ENCODE peak calls at places on chromosomes 13 and 19, in five cellular contexts. H is mesendoderm, Q is H9, P is IMR-90, G is mesenchymal stem cell. J is an unnamed sample.
A peak's percentile ranks its signal among the peaks of the same experiment; 100 is the strongest.

GRCh38 chr13:39688699-39689405 is 33.4 kb downstream of the COG6 start:
- DNase-seq in H (no peak), Q (no peak), P (peak; percentile 54), G (peak; percentile 66), J (no peak)

GRCh38 chr19:15248648-15249559 is 16.7 kb upstream of the EPHX3 start:
- DNase-seq in H (no peak), Q (no peak), P (peak; percentile 91), G (peak; percentile 88), J (no peak)

GRCh38 chr13:97327521-97328221 is 105.5 kb downstream of the MBNL2 start:
- DNase-seq in H (no peak), Q (no peak), P (peak; percentile 16), G (no peak), J (no peak)

GRCh38 chr19:18712981-18713380 is 29.5 kb downstream of the CRTC1 start:
- DNase-seq in H (peak; percentile 26), Q (no peak), P (peak; percentile 31), G (peak; percentile 10), J (no peak)

GRCh38 chr13:104773775-104774174 is 1707.6 kb upstream of the SLC10A2 start:
- DNase-seq in H (peak; percentile 78), Q (no peak), P (peak; percentile 54), G (peak; percentile 82), J (peak; percentile 35)

GRCh38 chr13:102355251-102355650 is 46.6 kb downstream of the FGF14 start:
- DNase-seq in H (no peak), Q (no peak), P (no peak), G (no peak), J (no peak)

GRCh38 chr13:37526710-37527446 is 71.7 kb downstream of the POSTN start:
- DNase-seq in H (no peak), Q (no peak), P (no peak), G (peak; percentile 9), J (no peak)

GRCh38 chr19:39479916-39480315 is 722 bp upstream of the TIMM50 start:
- DNase-seq in H (no peak), Q (no peak), P (no peak), G (no peak), J (no peak)

GRCh38 chr13:33052446-33052845 is 36.2 kb downstream of the KL start:
- DNase-seq in H (no peak), Q (no peak), P (peak; percentile 53), G (no peak), J (no peak)

GRCh38 chr19:47280183-47280797 is 5.6 kb downstream of the INAFM1 start:
- DNase-seq in H (peak; percentile 78), Q (peak; percentile 85), P (no peak), G (peak; percentile 26), J (no peak)

GRCh38 chr13:99347335-99347878 is 40.2 kb upstream of the GPR183 start:
- DNase-seq in H (no peak), Q (no peak), P (no peak), G (no peak), J (no peak)

GRCh38 chr19:38360351-38360750 is 14.0 kb upstream of the PSMD8 start:
- DNase-seq in H (no peak), Q (no peak), P (no peak), G (no peak), J (no peak)

GRCh38 chr19:58196911-58197616 is 14.2 kb downstream of the ZNF274 start:
- DNase-seq in H (peak; percentile 68), Q (no peak), P (peak; percentile 13), G (peak; percentile 56), J (no peak)

GRCh38 chr13:101416181-101417042 is at the start of gene NALCN:
- DNase-seq in H (peak; percentile 18), Q (peak; percentile 39), P (no peak), G (peak; percentile 30), J (peak; percentile 31)

GRCh38 chr13:57409121-57409520 is 222.4 kb upstream of the PCDH17 start:
- DNase-seq in H (peak; percentile 68), Q (peak; percentile 29), P (no peak), G (no peak), J (peak; percentile 20)

GRCh38 chr13:25819856-25820530 is 231.8 kb downstream of the SHISA2 start:
- DNase-seq in H (peak; percentile 52), Q (no peak), P (no peak), G (no peak), J (no peak)

GRCh38 chr19:39197808-39198207 is 1.0 kb downstream of the NCCRP1 start:
- DNase-seq in H (no peak), Q (no peak), P (no peak), G (no peak), J (no peak)

GRCh38 chr19:13849991-13850909 is 26.7 kb upstream of the NANOS3 start:
- DNase-seq in H (peak; percentile 88), Q (peak; percentile 81), P (peak; percentile 71), G (peak; percentile 81), J (no peak)

GRCh38 chr19:21134934-21135366 is 6.9 kb upstream of the ZNF431 start:
- DNase-seq in H (no peak), Q (no peak), P (no peak), G (no peak), J (no peak)

GRCh38 chr19:38030681-38031422 is 123.8 kb downstream of the SIPA1L3 start:
- DNase-seq in H (no peak), Q (no peak), P (no peak), G (no peak), J (no peak)

GRCh38 chr19:7917292-7918061 is 2.7 kb upstream of the SNAPC2 start:
- DNase-seq in H (peak; percentile 75), Q (peak; percentile 71), P (peak; percentile 45), G (peak; percentile 71), J (no peak)

GRCh38 chr19:46599716-46600392 is 1.3 kb upstream of the CALM3 start:
- DNase-seq in H (peak; percentile 54), Q (peak; percentile 67), P (no peak), G (no peak), J (no peak)

GRCh38 chr13:19632915-19633339 is 532 bp upstream of the MPHOSPH8 start:
- DNase-seq in H (no peak), Q (no peak), P (no peak), G (no peak), J (no peak)

GRCh38 chr13:95564091-95564490 is 11.6 kb downstream of the CLDN10 start:
- DNase-seq in H (peak; percentile 18), Q (no peak), P (no peak), G (no peak), J (no peak)

GRCh38 chr13:114078501-114079451 is 53.6 kb downstream of the RASA3 start:
- DNase-seq in H (no peak), Q (no peak), P (peak; percentile 84), G (peak; percentile 66), J (no peak)

GRCh38 chr19:27618006-27618405 is 1594.9 kb downstream of the UQCRFS1 start:
- DNase-seq in H (no peak), Q (no peak), P (no peak), G (no peak), J (no peak)

GRCh38 chr19:33194884-33195710 is 967 bp downstream of the LRP3 start:
- DNase-seq in H (peak; percentile 28), Q (no peak), P (peak; percentile 48), G (peak; percentile 66), J (no peak)

GRCh38 chr13:109744512-109745051 is 41.8 kb downstream of the IRS2 start:
- DNase-seq in H (no peak), Q (no peak), P (peak; percentile 92), G (peak; percentile 96), J (no peak)

GRCh38 chr13:98144501-98145350 is 1.8 kb downstream of the FARP1 start:
- DNase-seq in H (peak; percentile 70), Q (peak; percentile 41), P (peak; percentile 77), G (peak; percentile 80), J (peak; percentile 53)

GRCh38 chr13:41631296-41631965 is 174.1 kb downstream of the RGCC start:
- DNase-seq in H (no peak), Q (no peak), P (peak; percentile 88), G (peak; percentile 38), J (no peak)

GRCh38 chr13:53920916-53921315 is 892.3 kb downstream of the OLFM4 start:
- DNase-seq in H (no peak), Q (peak; percentile 26), P (no peak), G (no peak), J (no peak)

GRCh38 chr19:49870309-49870901 is 3.0 kb upstream of the PNKP start:
- DNase-seq in H (no peak), Q (no peak), P (no peak), G (no peak), J (no peak)

GRCh38 chr13:24301434-24301833 is 7.9 kb upstream of the C1QTNF9 start:
- DNase-seq in H (peak; percentile 10), Q (no peak), P (no peak), G (no peak), J (no peak)

GRCh38 chr19:45824531-45825262 is 9.6 kb upstream of the RSPH6A start:
- DNase-seq in H (no peak), Q (no peak), P (no peak), G (no peak), J (no peak)

GRCh38 chr13:39189778-39190177 is 151.5 kb downstream of the NHLRC3 start:
- DNase-seq in H (peak; percentile 70), Q (no peak), P (no peak), G (no peak), J (no peak)

GRCh38 chr19:48342841-48343540 is 17.6 kb downstream of the EMP3 start:
- DNase-seq in H (no peak), Q (no peak), P (peak; percentile 38), G (peak; percentile 73), J (no peak)

GRCh38 chr13:29892149-29892548 is 41.7 kb upstream of the UBL3 start:
- DNase-seq in H (no peak), Q (no peak), P (no peak), G (no peak), J (no peak)

GRCh38 chr19:16273005-16273404 is 51.6 kb upstream of the KLF2 start:
- DNase-seq in H (no peak), Q (no peak), P (no peak), G (no peak), J (no peak)

DNA sequence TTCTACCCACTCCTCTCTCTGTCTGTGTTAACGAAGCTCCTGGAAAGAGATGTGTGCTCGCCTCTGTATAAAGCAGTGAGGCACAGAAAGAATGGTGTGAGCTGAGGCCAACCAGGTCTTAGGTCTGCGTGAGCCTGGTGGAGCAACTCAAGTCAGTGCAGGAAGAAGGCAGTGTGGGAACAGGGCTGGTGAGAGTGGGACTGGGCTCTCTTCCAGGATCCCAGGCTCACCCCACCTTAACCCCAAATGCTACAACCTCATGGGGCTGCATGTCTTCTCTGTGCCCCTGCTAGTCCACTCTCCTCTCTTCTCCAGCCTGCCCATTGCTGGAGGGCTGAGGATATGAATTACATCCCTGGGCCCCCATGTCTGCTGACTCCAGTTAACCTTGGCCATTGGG is 127.4 kb downstream of the DCT start:
- DNase-seq in H (no peak), Q (no peak), P (peak; percentile 31), G (peak; percentile 70), J (no peak)
- H2BK5ac ChIP-seq in H (no peak overlapping the region), Q (no peak overlapping the region), P (peak overlapping the region; percentile 48), G (no peak overlapping the region), J (peak overlapping the region; percentile 7)

GRCh38 chr19:3029070-3029923 is at the start of gene TLE2:
- DNase-seq in H (no peak), Q (no peak), P (no peak), G (no peak), J (no peak)
- H3K9ac ChIP-seq in H (peak within 1 kb of the TSS; percentile 36), Q (no peak within 1 kb of the TSS), P (no peak within 1 kb of the TSS), G (peak within 1 kb of the TSS; percentile 32), J (no peak within 1 kb of the TSS)

GRCh38 chr13:79477968-79478367 is 3.0 kb upstream of the NDFIP2 start:
- DNase-seq in H (peak; percentile 55), Q (peak; percentile 35), P (no peak), G (no peak), J (no peak)
- H2AK5ac ChIP-seq in H (no peak overlapping the region), Q (no peak overlapping the region), P (no peak overlapping the region), G (no peak overlapping the region), J (no peak overlapping the region)

GRCh38 chr19:488505-489417 is 7.5 kb upstream of the MADCAM1 start:
- DNase-seq in H (peak; percentile 95), Q (peak; percentile 94), P (peak; percentile 92), G (peak; percentile 93), J (peak; percentile 92)
- H2BK5ac ChIP-seq in H (peak overlapping the region; percentile 50), Q (no peak overlapping the region), P (peak overlapping the region; percentile 57), G (peak overlapping the region; percentile 92), J (peak overlapping the region; percentile 98)

GRCh38 chr19:12034610-12035009 is 869 bp downstream of the ZNF433 start:
- DNase-seq in H (peak; percentile 21), Q (no peak), P (no peak), G (no peak), J (no peak)
- H3K9ac ChIP-seq in H (peak overlapping the region; percentile 14), Q (no peak overlapping the region), P (peak overlapping the region; percentile 97), G (peak overlapping the region; percentile 98), J (no peak overlapping the region)